ENCODE peak calls at places on chromosomes 1 and 21, in five cellular contexts. H is effector CD8-positive, alpha-beta T cell; K is kidney tubule cell; W is stimulated activated effector memory CD8-positive, alpha-beta T cell treated with anti-CD3 and anti-CD28 coated beads, Interleukin-12 subunit alpha, Interleukin-12 subunit beta, amount 100 ng/mL, for 72 hours; U is adrenal gland. Y is an unnamed sample.
A peak's percentile ranks its signal among the peaks of the same experiment; 100 is the strongest.

GRCh38 chr1:190138266-190138665 is 339.4 kb downstream of the BRINP3 start:
- DNase-seq in H (no peak), K (no peak), W (no peak), U (no peak), Y (no peak)

GRCh38 chr1:2237773-2238172 is 9.7 kb downstream of the SKI start:
- DNase-seq in H (no peak), K (no peak), W (no peak), U (no peak), Y (peak; percentile 19)

GRCh38 chr1:95655321-95656020 is 421.5 kb downstream of the RWDD3 start:
- DNase-seq in H (no peak), K (no peak), W (no peak), U (no peak), Y (no peak)

GRCh38 chr1:18951416-18951815 is 5.1 kb downstream of the IFFO2 start:
- DNase-seq in H (no peak), K (no peak), W (peak; percentile 80), U (no peak), Y (no peak)

GRCh38 chr1:218633238-218633948 is 288.3 kb downstream of the TGFB2 start:
- DNase-seq in H (no peak), K (no peak), W (no peak), U (no peak), Y (peak; percentile 30)

GRCh38 chr1:208224192-208224713 is 19.9 kb downstream of the PLXNA2 start:
- DNase-seq in H (no peak), K (no peak), W (no peak), U (no peak), Y (no peak)

GRCh38 chr1:30783244-30783915 is 25.8 kb upstream of the LAPTM5 start:
- DNase-seq in H (no peak), K (no peak), W (no peak), U (peak; percentile 87), Y (no peak)

GRCh38 chr1:77382361-77382760 is 100.5 kb downstream of the AK5 start:
- DNase-seq in H (no peak), K (peak; percentile 95), W (no peak), U (no peak), Y (peak; percentile 54)

GRCh38 chr1:18230840-18231239 is 123.2 kb downstream of the IGSF21 start:
- DNase-seq in H (no peak), K (no peak), W (no peak), U (no peak), Y (no peak)

GRCh38 chr1:193736507-193736906 is 550.1 kb upstream of the B3GALT2 start:
- DNase-seq in H (no peak), K (no peak), W (no peak), U (no peak), Y (no peak)

GRCh38 chr1:68331117-68331865 is 99.0 kb upstream of the WLS start:
- DNase-seq in H (no peak), K (peak; percentile 94), W (no peak), U (no peak), Y (peak; percentile 91)

GRCh38 chr1:66711420-66711819 is 40.8 kb upstream of the DYNLT5 start:
- DNase-seq in H (no peak), K (peak; percentile 14), W (no peak), U (no peak), Y (no peak)

GRCh38 chr1:153697191-153697872 is 18.8 kb downstream of the NPR1 start:
- DNase-seq in H (no peak), K (peak; percentile 36), W (no peak), U (peak; percentile 59), Y (no peak)

GRCh38 chr1:115432061-115432460 is 94.0 kb upstream of the NGF start:
- DNase-seq in H (no peak), K (no peak), W (no peak), U (no peak), Y (peak; percentile 71)

GRCh38 chr1:43766086-43766784 is 58.9 kb downstream of the ST3GAL3 start:
- DNase-seq in H (no peak), K (peak; percentile 13), W (no peak), U (no peak), Y (no peak)

GRCh38 chr1:156750191-156750931 is 1.1 kb downstream of the HDGF start:
- DNase-seq in H (no peak), K (peak; percentile 85), W (no peak), U (peak; percentile 52), Y (no peak)

GRCh38 chr1:220889333-220889732 is 10.1 kb downstream of the HLX start:
- DNase-seq in H (no peak), K (no peak), W (no peak), U (no peak), Y (no peak)

GRCh38 chr1:26021647-26022403 is at the start of gene EXTL1:
- DNase-seq in H (no peak), K (no peak), W (no peak), U (peak; percentile 63), Y (peak; percentile 47)

GRCh38 chr1:97820470-97821188 is 100.2 kb downstream of the DPYD start:
- DNase-seq in H (no peak), K (peak; percentile 48), W (no peak), U (no peak), Y (peak; percentile 48)

GRCh38 chr1:14095001-14095400 is 395.0 kb downstream of the PRDM2 start:
- DNase-seq in H (no peak), K (peak; percentile 55), W (no peak), U (no peak), Y (no peak)

GRCh38 chr1:10694274-10694632 is 102.2 kb downstream of the CASZ1 start:
- DNase-seq in H (peak; percentile 60), K (no peak), W (peak; percentile 65), U (peak; percentile 45), Y (peak; percentile 10)

GRCh38 chr21:34728479-34728878 is 59.7 kb downstream of the CLIC6 start:
- DNase-seq in H (no peak), K (no peak), W (no peak), U (no peak), Y (no peak)

GRCh38 chr1:61426254-61426653 is 298.7 kb downstream of the TM2D1 start:
- DNase-seq in H (no peak), K (no peak), W (no peak), U (no peak), Y (no peak)

GRCh38 chr1:156012051-156012817 is 8.5 kb downstream of the SSR2 start:
- DNase-seq in H (no peak), K (no peak), W (no peak), U (no peak), Y (no peak)

GRCh38 chr1:109623601-109624161 is 4.0 kb downstream of the AMPD2 start:
- DNase-seq in H (no peak), K (no peak), W (no peak), U (no peak), Y (no peak)

GRCh38 chr21:29072873-29073221 is 601 bp downstream of the CCT8 start:
- DNase-seq in H (no peak), K (peak; percentile 34), W (no peak), U (no peak), Y (peak; percentile 58)

Y was measured in iris pigment epithelial cell.